ENCODE peak calls at places on chromosome 4, in eight cellular contexts. U is A549, Z is heart left ventricle, L is upper lobe of left lung, H is IMR-90, K is uterus, O is breast epithelium, V is spleen. P is an unnamed sample.
A peak's percentile ranks its signal among the peaks of the same experiment; 100 is the strongest.

GRCh38 chr4:24753519-24753918 is 41.9 kb upstream of the SOD3 start:
- DNase-seq in V (no peak), L (no peak), U (peak; percentile 79), O (no peak), K (no peak), Z (no peak), H (peak; percentile 67), P (no peak)

GRCh38 chr4:78551420-78552351 is at the start of gene ANXA3:
- DNase-seq in H (no peak), O (peak; percentile 68), Z (peak; percentile 60), K (no peak), U (no peak), V (peak; percentile 89), L (peak; percentile 86), P (peak; percentile 73)

GRCh38 chr4:169615467-169616106 is 3.2 kb upstream of the NEK1 start:
- DNase-seq in H (peak; percentile 49), K (no peak), O (no peak), U (no peak), Z (no peak), V (no peak), L (no peak), P (no peak)

GRCh38 chr4:52266537-52267137 is 215.5 kb downstream of the SPATA18 start:
- DNase-seq in V (no peak), L (no peak), K (no peak), O (no peak), U (no peak), Z (peak; percentile 52), H (no peak), P (no peak)

GRCh38 chr4:79206660-79207059 is 119.2 kb downstream of the NAA11 start:
- DNase-seq in V (no peak), Z (no peak), O (no peak), L (no peak), H (no peak), K (no peak), U (no peak), P (no peak)

GRCh38 chr4:139175647-139176298 is 1.2 kb downstream of the ELF2 start:
- DNase-seq in O (no peak), L (no peak), V (no peak), U (no peak), K (no peak), Z (peak; percentile 69), H (peak; percentile 41), P (no peak)

GRCh38 chr4:142326181-142326580 is 519.9 kb downstream of the INPP4B start:
- DNase-seq in K (no peak), U (no peak), L (no peak), H (no peak), O (no peak), V (no peak), Z (no peak), P (no peak)

GRCh38 chr4:82423245-82424054 is 6.8 kb downstream of the HNRNPDL start:
- DNase-seq in H (peak; percentile 69), L (no peak), Z (no peak), V (no peak), O (no peak), U (peak; percentile 20), K (no peak), P (no peak)

GRCh38 chr4:113502476-113502875 is 259.1 kb downstream of the CAMK2D start:
- DNase-seq in L (no peak), H (peak; percentile 50), O (no peak), K (no peak), U (no peak), Z (no peak), V (no peak), P (no peak)

GRCh38 chr4:158316264-158316663 is 106.0 kb downstream of the TMEM144 start:
- DNase-seq in L (no peak), V (no peak), O (no peak), H (peak; percentile 37), U (no peak), K (no peak), Z (no peak), P (no peak)

GRCh38 chr4:89551191-89551590 is 243.6 kb upstream of the GPRIN3 start:
- DNase-seq in V (no peak), U (no peak), L (no peak), K (no peak), O (no peak), Z (no peak), H (no peak), P (no peak)

GRCh38 chr4:110510955-110511544 is 35.1 kb downstream of the ENPEP start:
- DNase-seq in V (no peak), O (no peak), L (no peak), U (peak; percentile 49), H (peak; percentile 67), K (no peak), Z (no peak), P (no peak)

GRCh38 chr4:60934896-60935295 is 265.2 kb upstream of the ADGRL3 start:
- DNase-seq in U (no peak), V (no peak), Z (no peak), O (no peak), K (no peak), H (no peak), L (no peak), P (no peak)

GRCh38 chr4:26150948-26151347 is 169.9 kb upstream of the RBPJ start:
- DNase-seq in K (no peak), V (no peak), Z (no peak), O (no peak), H (peak; percentile 79), U (no peak), L (no peak), P (no peak)

DNA sequence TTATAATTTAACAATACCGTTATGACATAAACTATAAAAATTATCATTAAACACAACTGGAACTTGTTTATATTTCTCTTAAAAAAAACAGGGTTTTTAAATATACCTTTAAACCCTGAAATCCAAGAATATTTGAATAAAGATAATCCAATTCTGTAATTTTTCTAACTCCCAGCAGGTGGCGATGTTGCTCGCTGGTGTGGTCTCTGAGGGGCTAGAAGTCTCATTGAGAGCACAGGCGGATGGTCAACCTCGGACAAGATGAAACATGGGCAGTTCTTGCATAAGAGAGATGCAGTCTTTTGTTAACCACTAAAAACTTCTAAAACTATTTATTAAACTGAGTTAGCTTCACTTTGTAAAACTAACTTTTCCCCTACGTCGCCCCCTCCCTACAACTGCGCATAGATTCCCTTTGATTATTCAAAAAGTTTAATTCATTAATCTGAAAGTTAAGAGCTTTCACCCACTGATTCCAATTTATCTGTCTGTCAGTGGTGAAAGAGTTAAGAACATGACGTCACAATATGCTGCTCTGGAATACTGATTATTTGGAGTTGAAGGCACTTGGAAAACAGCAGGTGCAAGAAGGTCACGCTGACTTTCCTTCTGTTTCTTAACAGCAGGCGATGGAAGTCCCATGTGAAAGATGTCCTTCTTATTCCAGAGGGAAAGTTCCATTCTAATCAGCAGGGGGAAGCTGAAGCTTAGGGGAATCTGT is 29.5 kb downstream of the DMP1 start:
- DNase-seq in K (peak; percentile 73), U (peak; percentile 46), L (peak; percentile 25), V (no peak), O (no peak), Z (peak; percentile 56), H (peak; percentile 58), P (no peak)
- H3K4me3 ChIP-seq in K (no peak overlapping the region), U (no peak overlapping the region), L (no peak overlapping the region), V (no peak overlapping the region), O (no peak overlapping the region), Z (no peak overlapping the region), H (no peak overlapping the region), P (no peak overlapping the region)

GRCh38 chr4:98260579-98261290 is 449 bp upstream of the RAP1GDS1 start:
- DNase-seq in H (peak; percentile 96), V (peak; percentile 99), L (peak; percentile 95), O (peak; percentile 91), K (peak; percentile 95), Z (peak; percentile 98), U (peak; percentile 95), P (peak; percentile 94)

GRCh38 chr4:98261291-98262271 is at the start of gene RAP1GDS1:
- DNase-seq in U (peak; percentile 47), V (peak; percentile 91), Z (peak; percentile 56), L (peak; percentile 57), O (peak; percentile 20), H (peak; percentile 71), K (peak; percentile 38), P (peak; percentile 36)

GRCh38 chr4:98262431-98262830 is 1.2 kb downstream of the RAP1GDS1 start:
- DNase-seq in H (no peak), K (no peak), L (no peak), Z (no peak), U (no peak), V (no peak), O (no peak), P (no peak)

GRCh38 chr4:98260047-98260578 is 1.1 kb upstream of the RAP1GDS1 start:
- DNase-seq in U (no peak), K (peak; percentile 38), Z (peak; percentile 65), O (peak; percentile 28), H (peak; percentile 10), V (no peak), L (peak; percentile 47), P (peak; percentile 52)
- TF ChIP-seq POLR2A in U (no peak), K (no peak), Z (no peak), O (no peak), H (no peak), V (no peak), L (no peak), P (no peak)

GRCh38 chr4:30757357-30757756 is 37.2 kb downstream of the PCDH7 start:
- DNase-seq in H (peak; percentile 92), Z (no peak), K (no peak), V (no peak), U (no peak), L (no peak), O (no peak), P (no peak)
- H3K27ac ChIP-seq in H (peak overlapping the region; percentile 78), Z (no peak overlapping the region), K (no peak overlapping the region), V (no peak overlapping the region), U (no peak overlapping the region), L (no peak overlapping the region), O (no peak overlapping the region), P (no peak overlapping the region)

DNA sequence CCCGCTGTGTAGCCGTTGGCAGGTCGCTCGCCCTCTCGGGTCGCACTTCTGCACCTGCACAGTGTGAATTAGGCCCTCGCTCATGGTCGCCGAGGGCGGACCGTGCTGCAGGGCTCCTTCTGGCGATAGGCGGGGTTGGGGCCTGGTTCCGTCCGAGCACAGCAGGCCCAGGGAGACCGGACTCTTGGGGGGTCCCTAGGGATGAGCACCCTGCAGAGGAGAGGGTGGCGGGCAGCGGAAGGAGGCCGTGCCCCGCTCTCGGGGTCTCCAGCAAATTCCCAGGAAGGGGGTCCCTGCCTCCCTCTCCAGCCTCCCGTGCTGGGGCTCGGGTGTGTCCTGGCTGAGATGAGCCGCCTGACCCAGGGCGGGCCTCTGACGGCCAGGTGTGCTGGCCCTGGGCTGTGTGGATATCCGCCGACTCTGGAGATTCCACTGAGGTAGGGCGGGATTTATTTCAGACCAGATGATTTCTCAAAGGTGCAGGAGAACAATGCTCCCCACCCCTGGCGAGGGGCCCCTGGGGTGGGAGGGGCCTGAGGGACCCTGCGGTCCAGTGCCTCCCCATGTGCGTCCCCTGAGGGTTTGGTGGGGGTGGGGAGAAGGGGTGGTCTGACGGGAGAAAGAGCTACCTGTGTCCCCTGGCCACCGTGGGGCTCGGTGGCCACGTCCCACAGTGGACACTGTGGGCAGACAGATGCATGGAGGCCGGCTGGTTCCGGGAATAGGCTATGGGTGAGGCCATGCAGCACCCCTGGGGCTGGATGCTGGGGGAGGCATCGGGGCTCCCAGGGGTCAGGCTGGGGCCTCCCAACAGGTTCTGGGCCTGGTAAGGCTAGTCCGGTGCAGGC is 867 bp upstream of the FAM53A start:
- DNase-seq in U (no peak), V (peak; percentile 84), H (no peak), O (no peak), L (no peak), Z (no peak), K (no peak), P (no peak)
- H3K4me3 ChIP-seq in U (peak overlapping the region; percentile 54), V (peak overlapping the region; percentile 77), H (peak overlapping the region; percentile 83), O (peak overlapping the region; percentile 40), L (peak overlapping the region; percentile 74), Z (peak overlapping the region; percentile 24), K (peak overlapping the region; percentile 11), P (peak overlapping the region; percentile 59)